ENCODE peak calls at places on chromosomes 13 and 19, in six cellular contexts. A, M, V, F, S and Z are unnamed samples.
A peak's percentile ranks its signal among the peaks of the same experiment; 100 is the strongest.

GRCh38 chr19:45820413-45821102 is 5.5 kb upstream of the RSPH6A start:
- DNase-seq in S (no peak), F (no peak), V (no peak), M (no peak), A (no peak), Z (no peak)

GRCh38 chr19:5250127-5250659 is 90.4 kb downstream of the PTPRS start:
- DNase-seq in A (no peak), F (peak; percentile 86), S (peak; percentile 89), V (no peak), M (no peak), Z (peak; percentile 88)

GRCh38 chr19:49818691-49819331 is 722 bp downstream of the MED25 start:
- DNase-seq in V (no peak), M (no peak), A (no peak), S (no peak), F (no peak), Z (no peak)

GRCh38 chr13:112322562-112322961 is 53.6 kb upstream of the SPACA7 start:
- DNase-seq in S (no peak), M (no peak), F (no peak), V (no peak), A (no peak), Z (no peak)

GRCh38 chr13:31835932-31836331 is 96.6 kb downstream of the RXFP2 start:
- DNase-seq in V (peak; percentile 87), A (no peak), S (no peak), F (no peak), M (peak; percentile 26), Z (no peak)

GRCh38 chr19:38670921-38671398 is 23.5 kb downstream of the ACTN4 start:
- DNase-seq in V (no peak), A (no peak), S (no peak), M (no peak), F (no peak), Z (no peak)

GRCh38 chr13:113421673-113422270 is 31.5 kb downstream of the ADPRHL1 start:
- DNase-seq in S (no peak), V (peak; percentile 59), M (peak; percentile 19), A (no peak), F (no peak), Z (peak; percentile 42)

GRCh38 chr19:21824679-21825078 is 11.3 kb downstream of the ZNF43 start:
- DNase-seq in M (peak; percentile 14), F (no peak), S (no peak), A (no peak), V (no peak), Z (no peak)

GRCh38 chr13:32016631-32017030 is 14.9 kb upstream of the FRY start:
- DNase-seq in A (no peak), M (no peak), V (no peak), S (no peak), F (no peak), Z (no peak)

GRCh38 chr13:73103238-73103637 is 44.4 kb downstream of the KLF5 start:
- DNase-seq in A (no peak), M (no peak), V (no peak), S (no peak), F (no peak), Z (no peak)

GRCh38 chr19:11377756-11378155 is 3.3 kb downstream of the SWSAP1 start:
- DNase-seq in V (peak; percentile 65), M (peak; percentile 22), S (no peak), A (no peak), F (no peak), Z (no peak)

GRCh38 chr13:95275322-95276118 is 25.7 kb downstream of the ABCC4 start:
- DNase-seq in M (peak; percentile 67), A (no peak), F (no peak), V (peak; percentile 12), S (no peak), Z (no peak)

GRCh38 chr19:29492761-29493160 is 33.0 kb upstream of the VSTM2B start:
- DNase-seq in F (no peak), M (no peak), V (peak; percentile 2), A (no peak), S (no peak), Z (no peak)

GRCh38 chr13:45209229-45209628 is 8.4 kb upstream of the KCTD4 start:
- DNase-seq in F (no peak), M (no peak), A (no peak), V (peak; percentile 41), S (no peak), Z (no peak)

GRCh38 chr13:42001580-42001979 is 40.7 kb upstream of the VWA8 start:
- DNase-seq in F (no peak), A (no peak), S (no peak), V (peak; percentile 85), M (peak; percentile 94), Z (no peak)

GRCh38 chr19:1690570-1691307 is 38.3 kb upstream of the TCF3 start:
- DNase-seq in M (no peak), F (no peak), A (peak; percentile 64), S (no peak), V (peak; percentile 20), Z (peak; percentile 84)

GRCh38 chr13:93996471-93996870 is 483.0 kb downstream of the DCT start:
- DNase-seq in V (no peak), A (no peak), F (no peak), S (no peak), M (no peak), Z (no peak)

GRCh38 chr19:754530-754929 is 3.6 kb downstream of the MISP start:
- DNase-seq in F (no peak), S (no peak), V (no peak), M (no peak), A (peak; percentile 73), Z (no peak)

GRCh38 chr13:113451951-113452421 is 1.3 kb downstream of the ADPRHL1 start:
- DNase-seq in M (no peak), F (no peak), A (no peak), S (peak; percentile 44), V (no peak), Z (peak; percentile 76)

GRCh38 chr19:1261512-1261862 is 7.6 kb upstream of the CIRBP start:
- DNase-seq in S (no peak), A (no peak), M (no peak), V (no peak), F (no peak), Z (no peak)

GRCh38 chr19:55147408-55148251 is 1.4 kb downstream of the TNNT1 start:
- DNase-seq in F (no peak), A (no peak), S (no peak), V (no peak), M (no peak), Z (no peak)

GRCh38 chr19:48644839-48645651 is 942 bp downstream of the CA11 start:
- DNase-seq in M (no peak), V (peak; percentile 71), S (peak; percentile 85), A (peak; percentile 75), F (peak; percentile 90), Z (peak; percentile 92)

GRCh38 chr19:2488942-2489731 is 13.2 kb downstream of the GADD45B start:
- DNase-seq in V (no peak), F (peak; percentile 87), M (no peak), A (peak; percentile 55), S (peak; percentile 92), Z (peak; percentile 51)

GRCh38 chr13:43023244-43023931 is at the start of gene DNAJC15:
- DNase-seq in F (peak; percentile 89), A (peak; percentile 87), S (peak; percentile 91), M (peak; percentile 75), V (peak; percentile 87), Z (peak; percentile 88)

GRCh38 chr13:30355405-30355741 is 48.0 kb upstream of the KATNAL1 start:
- DNase-seq in V (no peak), A (no peak), S (no peak), M (no peak), F (no peak), Z (no peak)
- H3K4me3 ChIP-seq in V (no peak overlapping the region), A (no peak overlapping the region), S (no peak overlapping the region), M (no peak overlapping the region), F (no peak overlapping the region), Z (no peak overlapping the region)

GRCh38 chr13:51341804-51342203 is 2.3 kb downstream of the SERPINE3 start:
- DNase-seq in F (no peak), V (no peak), S (no peak), A (no peak), M (no peak), Z (no peak)
- H3K4me3 ChIP-seq in F (no peak overlapping the region), V (no peak overlapping the region), S (no peak overlapping the region), A (no peak overlapping the region), M (no peak overlapping the region), Z (no peak overlapping the region)

DNA sequence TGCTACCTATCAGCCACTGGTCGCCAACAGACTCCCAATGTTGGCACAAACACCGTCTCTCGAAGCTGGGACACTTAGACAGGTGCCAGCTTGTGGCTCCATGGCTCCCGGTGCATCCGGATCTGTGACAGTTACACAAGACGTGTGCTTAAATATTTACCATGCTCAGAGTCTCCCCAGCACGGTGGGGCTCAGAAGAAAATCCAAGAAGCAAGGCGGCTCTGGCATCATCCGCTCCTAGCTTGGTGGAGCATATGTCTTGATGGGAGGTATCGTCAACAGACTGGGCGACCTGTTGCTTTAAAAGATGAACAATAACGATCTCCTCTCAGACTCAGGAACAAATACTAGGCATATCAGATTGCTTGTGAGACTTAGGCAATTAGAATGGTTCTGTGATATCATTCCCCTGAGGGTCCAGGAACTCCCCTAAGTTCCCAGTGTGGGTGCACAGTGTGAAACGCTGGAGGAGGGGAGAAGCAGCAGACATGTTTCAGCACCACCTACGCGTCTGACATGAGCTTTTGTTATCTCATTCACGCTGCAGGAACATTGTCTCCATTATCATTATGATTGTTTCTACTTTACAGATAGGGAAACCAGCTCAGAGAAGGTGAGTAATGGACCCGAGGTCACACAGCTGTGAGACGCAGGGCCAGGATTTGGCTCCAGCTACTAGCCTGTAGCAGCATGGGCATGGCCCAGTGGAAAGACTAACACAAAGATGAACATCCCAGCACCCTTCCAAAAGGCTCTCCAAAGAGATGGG is 61.7 kb downstream of the ALOX5AP start:
- DNase-seq in V (no peak), A (no peak), S (no peak), M (peak; percentile 78), F (no peak), Z (no peak)
- H3K4me3 ChIP-seq in V (no peak overlapping the region), A (no peak overlapping the region), S (no peak overlapping the region), M (peak overlapping the region; percentile 22), F (peak overlapping the region; percentile 9), Z (no peak overlapping the region)

GRCh38 chr19:18292460-18292809 is 11.0 kb upstream of the JUND start:
- DNase-seq in A (peak; percentile 63), V (no peak), F (no peak), S (no peak), M (no peak), Z (no peak)

GRCh38 chr19:18291590-18292459 is 10.4 kb upstream of the JUND start:
- DNase-seq in A (peak; percentile 88), S (peak; percentile 88), V (peak; percentile 77), F (peak; percentile 96), M (peak; percentile 74), Z (peak; percentile 92)

GRCh38 chr19:18289471-18290066 is 8.1 kb upstream of the JUND start:
- DNase-seq in M (no peak), V (no peak), F (no peak), A (no peak), S (no peak), Z (no peak)

GRCh38 chr19:18290250-18291018 is 9.0 kb upstream of the JUND start:
- DNase-seq in S (peak; percentile 51), A (no peak), M (no peak), F (peak; percentile 90), V (no peak), Z (no peak)

GRCh38 chr19:18291019-18291524 is 9.7 kb upstream of the JUND start:
- DNase-seq in A (no peak), V (no peak), F (peak; percentile 77), S (no peak), M (no peak), Z (no peak)
- H3K4me3 ChIP-seq in A (peak overlapping the region; percentile 48), V (peak overlapping the region; percentile 64), F (peak overlapping the region; percentile 64), S (peak overlapping the region; percentile 29), M (no peak overlapping the region), Z (peak overlapping the region; percentile 60)